ENCODE peak calls at places on chromosomes 6 and 20, in eight cellular contexts. I, A, D, N, G, U, X and T are unnamed samples.

GRCh38 chr6:84033523-84034451 is at the start of gene MRAP2:
- DNase-seq in X (peak; percentile 78), G (peak; percentile 66), D (peak; percentile 51), I (no peak), A (no peak), N (no peak), U (no peak), T (peak; percentile 64)

GRCh38 chr6:163419413-163420314 is 5.1 kb downstream of the QKI start:
- DNase-seq in N (no peak), G (no peak), A (no peak), D (no peak), U (no peak), I (no peak), X (no peak), T (no peak)

GRCh38 chr6:10194816-10195639 is 219.8 kb downstream of the TFAP2A start:
- DNase-seq in X (no peak), D (no peak), I (no peak), U (no peak), G (no peak), A (no peak), N (no peak), T (no peak)

GRCh38 chr6:39339557-39340555 is 17.4 kb upstream of the KCNK16 start:
- DNase-seq in N (peak; percentile 76), U (no peak), X (no peak), A (no peak), D (no peak), G (no peak), I (no peak), T (no peak)

GRCh38 chr20:63687419-63688233 is 8.8 kb upstream of the TNFRSF6B start:
- DNase-seq in I (no peak), G (no peak), A (no peak), X (no peak), D (no peak), N (no peak), U (no peak), T (no peak)

GRCh38 chr20:7383218-7383617 is 557.0 kb downstream of the HAO1 start:
- DNase-seq in U (no peak), A (no peak), N (no peak), D (no peak), G (no peak), I (no peak), X (no peak), T (no peak)

GRCh38 chr6:37943436-37944058 is 124.0 kb downstream of the ZFAND3 start:
- DNase-seq in U (no peak), X (no peak), N (no peak), I (no peak), A (no peak), G (no peak), D (no peak), T (no peak)

GRCh38 chr20:63315982-63316491 is 23.1 kb downstream of the COL20A1 start:
- DNase-seq in I (no peak), A (no peak), X (no peak), U (no peak), N (no peak), D (no peak), G (no peak), T (no peak)

GRCh38 chr6:52155791-52156576 is 30.2 kb upstream of the IL17A start:
- DNase-seq in I (peak; percentile 86), A (peak; percentile 52), D (no peak), X (no peak), U (peak; percentile 30), G (no peak), N (no peak), T (no peak)

GRCh38 chr6:41182069-41183034 is 18.6 kb downstream of the TREML2 start:
- DNase-seq in I (peak; percentile 4), N (peak; percentile 75), U (peak; percentile 58), D (peak; percentile 70), G (peak; percentile 47), X (peak; percentile 23), A (peak; percentile 40), T (peak; percentile 43)

GRCh38 chr20:62020935-62021701 is 44.6 kb downstream of the TAF4 start:
- DNase-seq in G (no peak), N (no peak), I (no peak), A (no peak), U (peak; percentile 13), X (no peak), D (no peak), T (no peak)

GRCh38 chr20:35226775-35227681 is 538 bp downstream of the MMP24 start:
- DNase-seq in I (no peak), G (peak; percentile 79), N (no peak), D (peak; percentile 17), A (no peak), U (no peak), X (peak; percentile 93), T (peak; percentile 83)

GRCh38 chr6:159042003-159042823 is 2.6 kb downstream of the TAGAP start:
- DNase-seq in I (peak; percentile 37), X (peak; percentile 67), A (peak; percentile 54), U (no peak), D (peak; percentile 94), N (no peak), G (peak; percentile 81), T (peak; percentile 70)

GRCh38 chr6:105373481-105373880 is 29.4 kb downstream of the PREP start:
- DNase-seq in X (no peak), A (no peak), U (no peak), N (no peak), G (no peak), D (no peak), I (no peak), T (no peak)